ENCODE peak calls at places on chromosomes 11 and 22, in five cellular contexts. T is neural crest cell; J is RPMI7951; Y is stimulated activated CD8-positive, alpha-beta memory T cell treated with anti-CD3 and anti-CD28 coated beads, Interleukin-2, amount 100 ng/mL, for 1 hour; S is activated naive CD4-positive, alpha-beta T cell treated with Interleukin-2 at 50 U/mL for 16 hours. F is an unnamed sample.

GRCh38 chr11:86713552-86713951 is 41.1 kb upstream of the ME3 start:
- DNase-seq in T (no peak), J (no peak), Y (no peak), S (no peak), F (no peak)

GRCh38 chr22:48893288-48894063 is 934.2 kb downstream of the BRD1 start:
- DNase-seq in T (no peak), J (no peak), Y (no peak), S (no peak), F (no peak)

GRCh38 chr11:10454506-10454901 is 560 bp upstream of the AMPD3 start:
- DNase-seq in T (no peak), J (no peak), Y (no peak), S (no peak), F (no peak)

GRCh38 chr11:109865558-109866186 is 227.5 kb upstream of the ZC3H12C start:
- DNase-seq in T (no peak), J (peak), Y (no peak), S (no peak), F (no peak)

GRCh38 chr11:62555464-62556092 is 9.0 kb upstream of the AHNAK start:
- DNase-seq in T (no peak), J (peak), Y (no peak), S (peak), F (no peak)

GRCh38 chr11:36363361-36364272 is 67.5 kb downstream of the PRR5L start:
- DNase-seq in T (no peak), J (peak), Y (no peak), S (no peak), F (peak)

GRCh38 chr11:114017723-114018122 is 41.8 kb upstream of the ZBTB16 start:
- DNase-seq in T (no peak), J (peak), Y (no peak), S (no peak), F (no peak)

GRCh38 chr22:16932577-16932976 is 75.4 kb downstream of the GAB4 start:
- DNase-seq in T (no peak), J (no peak), Y (no peak), S (no peak), F (peak)

GRCh38 chr11:8757533-8757932 is 74.9 kb downstream of the RPL27A start:
- DNase-seq in T (no peak), J (no peak), Y (no peak), S (no peak), F (no peak)

F was measured in HT1080.